ENCODE peak calls at places on chromosomes 11 and 22, in nine cellular contexts. One of them, this sample, is unnamed. For H3K4me1, the result is how much of the 10 kb centered on the place peaks cover.

GRCh38 chr11:115927823-115928329 is 423.7 kb upstream of the CADM1 start:
- DNase-seq in A549: no peak
- DNase-seq in transverse colon: no peak
- DNase-seq in heart left ventricle: no peak
- DNase-seq in stomach: no peak
- DNase-seq in IMR-90: no peak
- DNase-seq in Peyer's patch: no peak
- DNase-seq in thyroid gland: no peak
- DNase-seq in HepG2: no peak
- DNase-seq in this sample: no peak

GRCh38 chr11:92702037-92702436 is 267.4 kb upstream of the MTNR1B start:
- DNase-seq in A549: no peak
- DNase-seq in transverse colon: no peak
- DNase-seq in heart left ventricle: no peak
- DNase-seq in stomach: no peak
- DNase-seq in IMR-90: peak
- DNase-seq in Peyer's patch: no peak
- DNase-seq in thyroid gland: no peak
- DNase-seq in HepG2: no peak
- DNase-seq in this sample: no peak

GRCh38 chr11:93741882-93742226 is 382 bp downstream of the C11orf54 start:
- DNase-seq in A549: peak
- DNase-seq in transverse colon: peak
- DNase-seq in heart left ventricle: no peak
- DNase-seq in stomach: peak
- DNase-seq in IMR-90: peak
- DNase-seq in Peyer's patch: no peak
- DNase-seq in thyroid gland: peak
- DNase-seq in HepG2: peak
- DNase-seq in this sample: peak

GRCh38 chr22:32720924-32721323 is 80.6 kb upstream of the TIMP3 start:
- DNase-seq in A549: no peak
- DNase-seq in transverse colon: no peak
- DNase-seq in heart left ventricle: no peak
- DNase-seq in stomach: no peak
- DNase-seq in IMR-90: peak
- DNase-seq in Peyer's patch: no peak
- DNase-seq in thyroid gland: no peak
- DNase-seq in HepG2: peak
- DNase-seq in this sample: no peak

GRCh38 chr11:27916541-27917100 is 191.3 kb downstream of the KIF18A start:
- DNase-seq in A549: no peak
- DNase-seq in transverse colon: no peak
- DNase-seq in heart left ventricle: no peak
- DNase-seq in stomach: no peak
- DNase-seq in IMR-90: peak
- DNase-seq in Peyer's patch: no peak
- DNase-seq in thyroid gland: no peak
- DNase-seq in HepG2: no peak
- DNase-seq in this sample: no peak

GRCh38 chr22:20234760-20235452 is 33.2 kb downstream of the RTN4R start:
- DNase-seq in A549: no peak
- DNase-seq in transverse colon: no peak
- DNase-seq in heart left ventricle: no peak
- DNase-seq in stomach: no peak
- DNase-seq in IMR-90: no peak
- DNase-seq in Peyer's patch: no peak
- DNase-seq in thyroid gland: no peak
- DNase-seq in HepG2: no peak
- DNase-seq in this sample: no peak

GRCh38 chr11:27443746-27444465 is 28.7 kb downstream of the LGR4 start:
- DNase-seq in A549: no peak
- DNase-seq in transverse colon: no peak
- DNase-seq in heart left ventricle: no peak
- DNase-seq in stomach: no peak
- DNase-seq in IMR-90: no peak
- DNase-seq in Peyer's patch: no peak
- DNase-seq in thyroid gland: no peak
- DNase-seq in HepG2: no peak
- DNase-seq in this sample: no peak

GRCh38 chr11:117815262-117815803 is 9.2 kb downstream of the FXYD2 start:
- DNase-seq in A549: no peak
- DNase-seq in transverse colon: peak
- DNase-seq in heart left ventricle: no peak
- DNase-seq in stomach: no peak
- DNase-seq in IMR-90: no peak
- DNase-seq in Peyer's patch: peak
- DNase-seq in thyroid gland: peak
- DNase-seq in HepG2: no peak
- DNase-seq in this sample: no peak

GRCh38 chr11:3989891-3990290 is 104.7 kb upstream of the RRM1 start:
- DNase-seq in A549: no peak
- DNase-seq in transverse colon: no peak
- DNase-seq in heart left ventricle: no peak
- DNase-seq in stomach: no peak
- DNase-seq in IMR-90: no peak
- DNase-seq in Peyer's patch: no peak
- DNase-seq in thyroid gland: no peak
- DNase-seq in HepG2: no peak
- DNase-seq in this sample: no peak

GRCh38 chr11:32312865-32313403 is 122.4 kb downstream of the WT1 start:
- DNase-seq in A549: peak
- DNase-seq in transverse colon: peak
- DNase-seq in heart left ventricle: no peak
- DNase-seq in stomach: no peak
- DNase-seq in IMR-90: peak
- DNase-seq in Peyer's patch: no peak
- DNase-seq in thyroid gland: peak
- DNase-seq in HepG2: peak
- DNase-seq in this sample: no peak

GRCh38 chr11:35337136-35337918 is 82.0 kb downstream of the SLC1A2 start:
- DNase-seq in A549: peak
- DNase-seq in transverse colon: no peak
- DNase-seq in heart left ventricle: no peak
- DNase-seq in stomach: no peak
- DNase-seq in IMR-90: peak
- DNase-seq in Peyer's patch: no peak
- DNase-seq in thyroid gland: no peak
- DNase-seq in HepG2: peak
- DNase-seq in this sample: no peak

GRCh38 chr11:60857378-60858232 is 1.9 kb upstream of the PTGDR2 start:
- DNase-seq in A549: no peak
- DNase-seq in transverse colon: no peak
- DNase-seq in heart left ventricle: no peak
- DNase-seq in stomach: no peak
- DNase-seq in IMR-90: peak
- DNase-seq in Peyer's patch: no peak
- DNase-seq in thyroid gland: no peak
- DNase-seq in HepG2: no peak
- DNase-seq in this sample: no peak

GRCh38 chr11:47499614-47500013 is 50.7 kb upstream of the RAPSN start:
- DNase-seq in A549: no peak
- DNase-seq in transverse colon: no peak
- DNase-seq in heart left ventricle: no peak
- DNase-seq in stomach: no peak
- DNase-seq in IMR-90: no peak
- DNase-seq in Peyer's patch: no peak
- DNase-seq in thyroid gland: no peak
- DNase-seq in HepG2: no peak
- DNase-seq in this sample: no peak

GRCh38 chr22:50585781-50586180 is 3.1 kb upstream of the CHKB start:
- DNase-seq in A549: no peak
- DNase-seq in transverse colon: no peak
- DNase-seq in heart left ventricle: no peak
- DNase-seq in stomach: no peak
- DNase-seq in IMR-90: no peak
- DNase-seq in Peyer's patch: no peak
- DNase-seq in thyroid gland: no peak
- DNase-seq in HepG2: no peak
- DNase-seq in this sample: no peak

GRCh38 chr22:37930270-37930951 is 23.0 kb downstream of the C22orf23 start:
- DNase-seq in A549: peak
- DNase-seq in transverse colon: no peak
- DNase-seq in heart left ventricle: no peak
- DNase-seq in stomach: no peak
- DNase-seq in IMR-90: peak
- DNase-seq in Peyer's patch: no peak
- DNase-seq in thyroid gland: peak
- DNase-seq in HepG2: no peak
- DNase-seq in this sample: no peak

GRCh38 chr11:20112291-20113146 is 47.8 kb downstream of the DBX1 start:
- DNase-seq in A549: peak
- DNase-seq in transverse colon: peak
- DNase-seq in heart left ventricle: peak
- DNase-seq in stomach: peak
- DNase-seq in IMR-90: peak
- DNase-seq in Peyer's patch: peak
- DNase-seq in thyroid gland: peak
- DNase-seq in HepG2: no peak
- DNase-seq in this sample: peak

GRCh38 chr11:90178751-90179150 is 44.1 kb downstream of the CHORDC1 start:
- DNase-seq in A549: no peak
- DNase-seq in transverse colon: no peak
- DNase-seq in heart left ventricle: no peak
- DNase-seq in stomach: no peak
- DNase-seq in IMR-90: no peak
- DNase-seq in Peyer's patch: no peak
- DNase-seq in thyroid gland: no peak
- DNase-seq in HepG2: no peak
- DNase-seq in this sample: no peak

GRCh38 chr11:90176069-90176468 is 41.6 kb downstream of the NAALAD2 start:
- DNase-seq in A549: no peak
- DNase-seq in transverse colon: no peak
- DNase-seq in heart left ventricle: no peak
- DNase-seq in stomach: no peak
- DNase-seq in IMR-90: no peak
- DNase-seq in Peyer's patch: no peak
- DNase-seq in thyroid gland: no peak
- DNase-seq in HepG2: no peak
- DNase-seq in this sample: no peak

GRCh38 chr11:90179923-90180322 is 42.9 kb downstream of the CHORDC1 start:
- DNase-seq in A549: no peak
- DNase-seq in transverse colon: no peak
- DNase-seq in heart left ventricle: no peak
- DNase-seq in stomach: no peak
- DNase-seq in IMR-90: no peak
- DNase-seq in Peyer's patch: no peak
- DNase-seq in thyroid gland: no peak
- DNase-seq in HepG2: no peak
- DNase-seq in this sample: no peak
- H3K4me1 ChIP-seq in A549: under half
- H3K4me1 ChIP-seq in transverse colon: under half
- H3K4me1 ChIP-seq in heart left ventricle: under half
- H3K4me1 ChIP-seq in stomach: under half
- H3K4me1 ChIP-seq in IMR-90: under half
- H3K4me1 ChIP-seq in Peyer's patch: under half
- H3K4me1 ChIP-seq in thyroid gland: under half
- H3K4me1 ChIP-seq in HepG2: under half
- H3K4me1 ChIP-seq in this sample: under half

GRCh38 chr11:118910309-118911112 is 15.2 kb downstream of the BCL9L start:
- DNase-seq in A549: peak
- DNase-seq in transverse colon: peak
- DNase-seq in heart left ventricle: peak
- DNase-seq in stomach: peak
- DNase-seq in IMR-90: peak
- DNase-seq in Peyer's patch: no peak
- DNase-seq in thyroid gland: peak
- DNase-seq in HepG2: peak
- DNase-seq in this sample: peak
- TF ChIP-seq POLR2A in A549: peak
- TF ChIP-seq POLR2A in transverse colon: no peak
- TF ChIP-seq POLR2A in heart left ventricle: no peak
- TF ChIP-seq POLR2A in stomach: no peak
- TF ChIP-seq POLR2A in IMR-90: peak
- TF ChIP-seq POLR2A in Peyer's patch: no peak
- TF ChIP-seq POLR2A in thyroid gland: no peak
- TF ChIP-seq POLR2A in HepG2: peak
- TF ChIP-seq POLR2A in this sample: no peak

DNA sequence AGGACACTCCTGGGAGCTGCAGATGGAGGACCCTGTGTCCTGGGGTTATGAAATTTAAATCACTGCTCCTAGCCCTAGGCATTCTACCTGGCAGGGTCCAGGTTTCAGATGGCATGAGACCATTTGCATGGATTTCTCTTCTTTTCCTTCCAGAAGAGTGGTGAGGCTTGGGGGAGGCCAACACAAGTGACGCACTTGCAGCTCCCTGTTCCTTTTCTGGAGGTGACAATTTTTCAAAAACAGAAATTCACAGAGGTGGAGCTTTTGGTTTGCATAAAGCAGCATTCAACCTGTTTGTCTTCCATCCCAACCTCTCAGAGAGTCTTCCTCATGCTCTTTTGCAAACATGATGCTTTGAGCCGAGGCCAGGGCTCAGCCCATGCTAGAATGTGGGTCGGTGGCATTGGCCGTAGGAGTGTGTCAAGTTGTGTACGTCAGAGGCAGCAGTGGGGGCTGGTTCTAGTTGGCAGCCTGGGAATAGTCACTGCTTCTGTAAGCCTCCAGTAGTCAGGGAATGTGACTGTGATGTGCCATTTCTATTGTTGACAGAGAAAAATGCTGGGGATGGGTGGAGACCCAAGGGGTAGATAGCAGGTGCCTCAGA is 6.4 kb downstream of the CRY2 start:
- DNase-seq in A549: no peak
- DNase-seq in transverse colon: no peak
- DNase-seq in heart left ventricle: peak
- DNase-seq in stomach: no peak
- DNase-seq in IMR-90: no peak
- DNase-seq in Peyer's patch: no peak
- DNase-seq in thyroid gland: peak
- DNase-seq in HepG2: no peak
- DNase-seq in this sample: peak
- H3K4me1 ChIP-seq in A549: under half
- H3K4me1 ChIP-seq in transverse colon: under half
- H3K4me1 ChIP-seq in heart left ventricle: half or more
- H3K4me1 ChIP-seq in stomach: half or more
- H3K4me1 ChIP-seq in IMR-90: under half
- H3K4me1 ChIP-seq in Peyer's patch: under half
- H3K4me1 ChIP-seq in thyroid gland: half or more
- H3K4me1 ChIP-seq in HepG2: under half
- H3K4me1 ChIP-seq in this sample: half or more

DNA sequence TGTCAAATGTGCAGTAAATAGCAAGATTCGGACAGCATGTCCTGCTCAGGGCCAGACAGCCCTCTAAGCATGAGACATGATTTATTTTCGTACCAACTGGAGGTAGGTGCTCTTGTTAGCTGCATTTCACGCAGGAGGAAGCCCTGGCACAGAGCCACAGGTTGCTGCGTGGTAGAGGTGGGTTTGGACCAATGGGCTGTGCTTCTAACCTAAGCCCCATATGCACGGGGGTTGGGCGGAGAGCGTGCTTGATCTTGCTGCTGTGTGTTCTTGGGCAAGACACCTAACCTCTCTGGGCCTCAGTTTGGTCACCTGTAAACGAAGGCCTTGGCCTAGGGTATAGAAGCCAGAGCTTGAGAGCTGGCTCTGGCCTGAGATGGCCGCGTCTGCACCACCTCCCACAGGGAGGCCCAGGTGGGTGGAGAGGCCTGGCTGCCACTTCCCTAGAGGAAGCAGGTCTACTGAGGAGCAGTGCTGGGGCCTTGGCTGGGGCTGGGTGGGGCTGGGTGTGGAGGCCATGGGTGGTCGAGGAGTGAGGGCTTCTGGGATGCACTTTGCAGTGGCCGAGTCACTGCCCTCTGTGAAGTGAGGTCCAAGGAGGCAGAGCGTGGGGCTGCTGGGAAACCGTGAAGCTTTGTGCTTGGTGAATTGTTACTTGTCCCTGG is 38.5 kb upstream of the GRAMD4 start:
- DNase-seq in A549: no peak
- DNase-seq in transverse colon: peak
- DNase-seq in heart left ventricle: no peak
- DNase-seq in stomach: no peak
- DNase-seq in IMR-90: no peak
- DNase-seq in Peyer's patch: no peak
- DNase-seq in thyroid gland: peak
- DNase-seq in HepG2: no peak
- DNase-seq in this sample: peak
- TF ChIP-seq POLR2A in A549: no peak
- TF ChIP-seq POLR2A in transverse colon: no peak
- TF ChIP-seq POLR2A in heart left ventricle: no peak
- TF ChIP-seq POLR2A in stomach: no peak
- TF ChIP-seq POLR2A in IMR-90: no peak
- TF ChIP-seq POLR2A in Peyer's patch: no peak
- TF ChIP-seq POLR2A in thyroid gland: no peak
- TF ChIP-seq POLR2A in HepG2: no peak
- TF ChIP-seq POLR2A in this sample: no peak

This sample was measured in right lobe of liver.